ENCODE peak calls at places on chromosome 2, in five cellular contexts. One of them, this sample, is unnamed.
A peak's percentile ranks its signal among the peaks of the same experiment; 100 is the strongest.

GRCh38 chr2:232485333-232485756 is 2.3 kb downstream of the ECEL1 start:
- DNase-seq in activated naive CD4-positive, alpha-beta T cell treated with Interleukin-2 at 50 U/mL for 16 hours: no peak
- DNase-seq in transverse colon: no peak
- DNase-seq in iPS DF 19.7: no peak
- DNase-seq in AG08395: no peak
- DNase-seq in this sample: no peak

GRCh38 chr2:85243101-85244072 is 84.4 kb downstream of the TGOLN2 start:
- DNase-seq in transverse colon: peak; percentile 39
- DNase-seq in iPS DF 19.7: no peak
- DNase-seq in AG08395: no peak
- DNase-seq in activated naive CD4-positive, alpha-beta T cell treated with Interleukin-2 at 50 U/mL for 16 hours: peak; percentile 9
- DNase-seq in this sample: no peak

GRCh38 chr2:120231974-120232635 is 8.9 kb upstream of the TMEM185B start:
- DNase-seq in iPS DF 19.7: no peak
- DNase-seq in transverse colon: peak; percentile 58
- DNase-seq in AG08395: peak; percentile 56
- DNase-seq in activated naive CD4-positive, alpha-beta T cell treated with Interleukin-2 at 50 U/mL for 16 hours: peak; percentile 76
- DNase-seq in this sample: no peak

GRCh38 chr2:230472619-230473018 is 56.6 kb downstream of the SP100 start:
- DNase-seq in AG08395: peak; percentile 11
- DNase-seq in activated naive CD4-positive, alpha-beta T cell treated with Interleukin-2 at 50 U/mL for 16 hours: peak; percentile 37
- DNase-seq in transverse colon: no peak
- DNase-seq in iPS DF 19.7: no peak
- DNase-seq in this sample: peak; percentile 54

GRCh38 chr2:9423922-9424272 is 443 bp downstream of the CPSF3 start:
- DNase-seq in transverse colon: peak; percentile 24
- DNase-seq in AG08395: no peak
- DNase-seq in iPS DF 19.7: no peak
- DNase-seq in activated naive CD4-positive, alpha-beta T cell treated with Interleukin-2 at 50 U/mL for 16 hours: peak; percentile 37
- DNase-seq in this sample: no peak

GRCh38 chr2:238322001-238322411 is 1.7 kb downstream of the TRAF3IP1 start:
- DNase-seq in iPS DF 19.7: no peak
- DNase-seq in transverse colon: no peak
- DNase-seq in AG08395: no peak
- DNase-seq in activated naive CD4-positive, alpha-beta T cell treated with Interleukin-2 at 50 U/mL for 16 hours: no peak
- DNase-seq in this sample: no peak

GRCh38 chr2:42925742-42926437 is 133.5 kb upstream of the HAAO start:
- DNase-seq in activated naive CD4-positive, alpha-beta T cell treated with Interleukin-2 at 50 U/mL for 16 hours: no peak
- DNase-seq in AG08395: no peak
- DNase-seq in iPS DF 19.7: no peak
- DNase-seq in transverse colon: no peak
- DNase-seq in this sample: no peak

GRCh38 chr2:169065864-169066507 is 3.4 kb upstream of the DHRS9 start:
- DNase-seq in transverse colon: no peak
- DNase-seq in iPS DF 19.7: no peak
- DNase-seq in AG08395: no peak
- DNase-seq in activated naive CD4-positive, alpha-beta T cell treated with Interleukin-2 at 50 U/mL for 16 hours: no peak
- DNase-seq in this sample: no peak

GRCh38 chr2:42924436-42924897 is 132.1 kb upstream of the HAAO start:
- DNase-seq in activated naive CD4-positive, alpha-beta T cell treated with Interleukin-2 at 50 U/mL for 16 hours: no peak
- DNase-seq in AG08395: no peak
- DNase-seq in transverse colon: no peak
- DNase-seq in iPS DF 19.7: no peak
- DNase-seq in this sample: no peak

GRCh38 chr2:168490015-168490874 is 34.2 kb downstream of the CERS6 start:
- DNase-seq in AG08395: peak; percentile 27
- DNase-seq in transverse colon: no peak
- DNase-seq in iPS DF 19.7: no peak
- DNase-seq in activated naive CD4-positive, alpha-beta T cell treated with Interleukin-2 at 50 U/mL for 16 hours: peak; percentile 44
- DNase-seq in this sample: peak; percentile 28

GRCh38 chr2:233480490-233481202 is 85.9 kb downstream of the USP40 start:
- DNase-seq in AG08395: no peak
- DNase-seq in transverse colon: peak; percentile 52
- DNase-seq in activated naive CD4-positive, alpha-beta T cell treated with Interleukin-2 at 50 U/mL for 16 hours: no peak
- DNase-seq in iPS DF 19.7: no peak
- DNase-seq in this sample: no peak

GRCh38 chr2:25757906-25758305 is 84.5 kb upstream of the DTNB start:
- DNase-seq in transverse colon: no peak
- DNase-seq in iPS DF 19.7: no peak
- DNase-seq in activated naive CD4-positive, alpha-beta T cell treated with Interleukin-2 at 50 U/mL for 16 hours: no peak
- DNase-seq in AG08395: no peak
- DNase-seq in this sample: no peak

GRCh38 chr2:227033471-227034148 is 130.4 kb downstream of the COL4A4 start:
- DNase-seq in activated naive CD4-positive, alpha-beta T cell treated with Interleukin-2 at 50 U/mL for 16 hours: peak; percentile 15
- DNase-seq in transverse colon: peak; percentile 59
- DNase-seq in iPS DF 19.7: peak; percentile 23
- DNase-seq in AG08395: peak; percentile 60
- DNase-seq in this sample: peak; percentile 56

GRCh38 chr2:111617299-111617803 is 266.6 kb downstream of the ANAPC1 start:
- DNase-seq in AG08395: no peak
- DNase-seq in activated naive CD4-positive, alpha-beta T cell treated with Interleukin-2 at 50 U/mL for 16 hours: no peak
- DNase-seq in iPS DF 19.7: no peak
- DNase-seq in transverse colon: no peak
- DNase-seq in this sample: peak; percentile 21

GRCh38 chr2:96533292-96534073 is 3.1 kb upstream of the ARID5A start:
- DNase-seq in iPS DF 19.7: no peak
- DNase-seq in activated naive CD4-positive, alpha-beta T cell treated with Interleukin-2 at 50 U/mL for 16 hours: no peak
- DNase-seq in transverse colon: peak; percentile 66
- DNase-seq in AG08395: peak; percentile 87
- DNase-seq in this sample: peak; percentile 81

GRCh38 chr2:178271629-178272333 is 77.5 kb downstream of the OSBPL6 start:
- DNase-seq in transverse colon: peak; percentile 26
- DNase-seq in AG08395: peak; percentile 63
- DNase-seq in activated naive CD4-positive, alpha-beta T cell treated with Interleukin-2 at 50 U/mL for 16 hours: no peak
- DNase-seq in iPS DF 19.7: no peak
- DNase-seq in this sample: no peak

GRCh38 chr2:220191031-220191430 is 563.6 kb downstream of the SLC4A3 start:
- DNase-seq in transverse colon: no peak
- DNase-seq in iPS DF 19.7: no peak
- DNase-seq in activated naive CD4-positive, alpha-beta T cell treated with Interleukin-2 at 50 U/mL for 16 hours: no peak
- DNase-seq in AG08395: peak; percentile 7
- DNase-seq in this sample: no peak

GRCh38 chr2:220373878-220374277 is 746.4 kb downstream of the SLC4A3 start:
- DNase-seq in AG08395: no peak
- DNase-seq in activated naive CD4-positive, alpha-beta T cell treated with Interleukin-2 at 50 U/mL for 16 hours: no peak
- DNase-seq in transverse colon: no peak
- DNase-seq in iPS DF 19.7: no peak
- DNase-seq in this sample: peak; percentile 41

GRCh38 chr2:210496512-210496911 is 20.0 kb upstream of the LANCL1 start:
- DNase-seq in activated naive CD4-positive, alpha-beta T cell treated with Interleukin-2 at 50 U/mL for 16 hours: no peak
- DNase-seq in iPS DF 19.7: no peak
- DNase-seq in AG08395: no peak
- DNase-seq in transverse colon: no peak
- DNase-seq in this sample: no peak

GRCh38 chr2:151357359-151357758 is at the start of gene TNFAIP6:
- DNase-seq in transverse colon: no peak
- DNase-seq in AG08395: peak; percentile 87
- DNase-seq in activated naive CD4-positive, alpha-beta T cell treated with Interleukin-2 at 50 U/mL for 16 hours: no peak
- DNase-seq in iPS DF 19.7: no peak
- DNase-seq in this sample: peak; percentile 94

GRCh38 chr2:226934546-226935243 is 98.8 kb downstream of the RHBDD1 start:
- DNase-seq in iPS DF 19.7: no peak
- DNase-seq in transverse colon: no peak
- DNase-seq in activated naive CD4-positive, alpha-beta T cell treated with Interleukin-2 at 50 U/mL for 16 hours: no peak
- DNase-seq in AG08395: no peak
- DNase-seq in this sample: no peak

GRCh38 chr2:54775710-54776109 is 52.2 kb downstream of the EML6 start:
- DNase-seq in transverse colon: no peak
- DNase-seq in iPS DF 19.7: no peak
- DNase-seq in activated naive CD4-positive, alpha-beta T cell treated with Interleukin-2 at 50 U/mL for 16 hours: no peak
- DNase-seq in AG08395: no peak
- DNase-seq in this sample: no peak

GRCh38 chr2:134590679-134591078 is 128.1 kb downstream of the TMEM163 start:
- DNase-seq in activated naive CD4-positive, alpha-beta T cell treated with Interleukin-2 at 50 U/mL for 16 hours: no peak
- DNase-seq in AG08395: no peak
- DNase-seq in transverse colon: no peak
- DNase-seq in iPS DF 19.7: no peak
- DNase-seq in this sample: no peak

GRCh38 chr2:161839931-161840330 is 215.7 kb downstream of the SLC4A10 start:
- DNase-seq in transverse colon: no peak
- DNase-seq in iPS DF 19.7: no peak
- DNase-seq in AG08395: no peak
- DNase-seq in activated naive CD4-positive, alpha-beta T cell treated with Interleukin-2 at 50 U/mL for 16 hours: no peak
- DNase-seq in this sample: no peak

GRCh38 chr2:129912066-129912820 is 67.2 kb upstream of the RAB6C start:
- DNase-seq in AG08395: no peak
- DNase-seq in iPS DF 19.7: no peak
- DNase-seq in activated naive CD4-positive, alpha-beta T cell treated with Interleukin-2 at 50 U/mL for 16 hours: no peak
- DNase-seq in transverse colon: no peak
- DNase-seq in this sample: no peak

GRCh38 chr2:153477096-153477555 is 1.4 kb downstream of the RPRM start:
- DNase-seq in iPS DF 19.7: no peak
- DNase-seq in activated naive CD4-positive, alpha-beta T cell treated with Interleukin-2 at 50 U/mL for 16 hours: no peak
- DNase-seq in transverse colon: no peak
- DNase-seq in AG08395: no peak
- DNase-seq in this sample: no peak

GRCh38 chr2:239675856-239676715 is 275.3 kb upstream of the HDAC4 start:
- DNase-seq in activated naive CD4-positive, alpha-beta T cell treated with Interleukin-2 at 50 U/mL for 16 hours: no peak
- DNase-seq in AG08395: no peak
- DNase-seq in transverse colon: no peak
- DNase-seq in iPS DF 19.7: no peak
- DNase-seq in this sample: no peak

GRCh38 chr2:172179045-172179742 is 76.5 kb upstream of the DLX2 start:
- DNase-seq in transverse colon: peak; percentile 61
- DNase-seq in iPS DF 19.7: no peak
- DNase-seq in activated naive CD4-positive, alpha-beta T cell treated with Interleukin-2 at 50 U/mL for 16 hours: no peak
- DNase-seq in AG08395: peak; percentile 37
- DNase-seq in this sample: peak; percentile 24

GRCh38 chr2:206478340-206478739 is 35.0 kb downstream of the ADAM23 start:
- DNase-seq in AG08395: no peak
- DNase-seq in activated naive CD4-positive, alpha-beta T cell treated with Interleukin-2 at 50 U/mL for 16 hours: no peak
- DNase-seq in iPS DF 19.7: no peak
- DNase-seq in transverse colon: no peak
- DNase-seq in this sample: no peak

GRCh38 chr2:160477032-160477431 is 16.6 kb downstream of the RBMS1 start:
- DNase-seq in iPS DF 19.7: no peak
- DNase-seq in transverse colon: no peak
- DNase-seq in AG08395: no peak
- DNase-seq in activated naive CD4-positive, alpha-beta T cell treated with Interleukin-2 at 50 U/mL for 16 hours: no peak
- DNase-seq in this sample: no peak

GRCh38 chr2:226760412-226761194 is 39.0 kb downstream of the IRS1 start:
- DNase-seq in AG08395: peak; percentile 81
- DNase-seq in transverse colon: no peak
- DNase-seq in iPS DF 19.7: no peak
- DNase-seq in activated naive CD4-positive, alpha-beta T cell treated with Interleukin-2 at 50 U/mL for 16 hours: no peak
- DNase-seq in this sample: peak; percentile 72

This sample was measured in HFFc6.